ENCODE peak calls at places on chromosomes 7 and 10, in four cellular contexts. J is suprapubic skin, L is adrenal gland, T is stomach. N is an unnamed sample.

GRCh38 chr7:37765872-37766525 is 82.4 kb upstream of the NME8 start:
- DNase-seq in J (no peak), L (no peak), T (no peak), N (no peak)

GRCh38 chr7:73894851-73895441 is 34.0 kb downstream of the TMEM270 start:
- DNase-seq in L (no peak), J (peak; percentile 95), T (no peak), N (peak; percentile 44)

GRCh38 chr10:18319628-18320027 is 179.4 kb downstream of the CACNB2 start:
- DNase-seq in L (no peak), J (no peak), T (no peak), N (no peak)

GRCh38 chr10:95266674-95267095 is 24.1 kb downstream of the PDLIM1 start:
- DNase-seq in T (no peak), L (no peak), J (no peak), N (peak; percentile 84)

GRCh38 chr7:116249969-116250553 is 39.7 kb downstream of the TES start:
- DNase-seq in L (no peak), J (no peak), T (no peak), N (no peak)

GRCh38 chr10:101561068-101561915 is 26.8 kb downstream of the POLL start:
- DNase-seq in T (no peak), J (no peak), L (no peak), N (no peak)

GRCh38 chr7:12827219-12827821 is 139.9 kb downstream of the ARL4A start:
- DNase-seq in L (no peak), J (no peak), T (no peak), N (no peak)

GRCh38 chr10:132679217-132679595 is 106.7 kb downstream of the NKX6-2 start:
- DNase-seq in L (no peak), T (no peak), J (peak; percentile 40), N (no peak)

GRCh38 chr7:140610204-140611165 is 30.1 kb downstream of the DENND2A start:
- DNase-seq in T (no peak), L (no peak), J (no peak), N (no peak)

GRCh38 chr10:52082307-52082706 is 231.8 kb upstream of the DKK1 start:
- DNase-seq in T (no peak), L (no peak), J (no peak), N (no peak)

GRCh38 chr7:157517782-157518513 is 181.1 kb downstream of the DNAJB6 start:
- DNase-seq in J (no peak), L (peak; percentile 7), T (peak; percentile 20), N (no peak)

GRCh38 chr7:29274156-29275017 is 79.8 kb downstream of the CHN2 start:
- DNase-seq in J (no peak), L (no peak), T (no peak), N (no peak)

GRCh38 chr7:94696981-94697670 is 41.2 kb upstream of the SGCE start:
- DNase-seq in J (no peak), T (peak; percentile 44), L (peak; percentile 76), N (peak; percentile 61)

GRCh38 chr7:38178004-38178694 is at the start of gene STARD3NL:
- DNase-seq in T (peak; percentile 95), J (peak; percentile 98), L (peak; percentile 98), N (peak; percentile 100)

GRCh38 chr10:112375721-112376577 is 2.0 kb downstream of the ACSL5 start:
- DNase-seq in J (no peak), T (peak; percentile 84), L (no peak), N (peak; percentile 60)

GRCh38 chr7:140476698-140477261 is 2.5 kb downstream of the MKRN1 start:
- DNase-seq in J (no peak), L (no peak), T (no peak), N (no peak)

GRCh38 chr7:19284596-19285300 is 139.5 kb upstream of the FERD3L start:
- DNase-seq in L (no peak), T (no peak), J (no peak), N (no peak)

GRCh38 chr7:134875867-134876266 is 96.4 kb downstream of the CALD1 start:
- DNase-seq in T (no peak), J (no peak), L (no peak), N (no peak)

GRCh38 chr7:3195160-3195559 is 105.9 kb upstream of the SDK1 start:
- DNase-seq in L (no peak), T (no peak), J (no peak), N (no peak)

GRCh38 chr10:33743429-33743857 is 409.0 kb upstream of the NRP1 start:
- DNase-seq in L (no peak), T (peak; percentile 28), J (no peak), N (peak; percentile 68)

GRCh38 chr7:112411186-112411795 is 39.0 kb upstream of the IFRD1 start:
- DNase-seq in T (no peak), J (no peak), L (no peak), N (peak; percentile 42)

GRCh38 chr10:78955206-78955605 is 113.6 kb upstream of the ZMIZ1 start:
- DNase-seq in L (no peak), J (no peak), T (no peak), N (no peak)

GRCh38 chr7:149228831-149229471 is 10.5 kb upstream of the ZNF212 start:
- DNase-seq in J (no peak), T (no peak), L (no peak), N (no peak)

GRCh38 chr7:141701489-141702046 is 398 bp downstream of the DENND11 start:
- DNase-seq in T (peak; percentile 51), L (peak; percentile 37), J (peak; percentile 82), N (peak; percentile 50)

GRCh38 chr7:36389371-36390198 is at the start of gene ANLN:
- DNase-seq in J (peak; percentile 94), T (peak; percentile 94), L (peak; percentile 92), N (peak; percentile 95)
- TF ChIP-seq POLR2A in J (no peak), T (no peak), L (no peak), N (peak; percentile 45)

GRCh38 chr7:538764-539685 is 19.4 kb upstream of the PDGFA start:
- DNase-seq in L (no peak), J (no peak), T (no peak), N (no peak)
- TF ChIP-seq POLR2A in L (no peak), J (no peak), T (no peak), N (no peak)

DNA sequence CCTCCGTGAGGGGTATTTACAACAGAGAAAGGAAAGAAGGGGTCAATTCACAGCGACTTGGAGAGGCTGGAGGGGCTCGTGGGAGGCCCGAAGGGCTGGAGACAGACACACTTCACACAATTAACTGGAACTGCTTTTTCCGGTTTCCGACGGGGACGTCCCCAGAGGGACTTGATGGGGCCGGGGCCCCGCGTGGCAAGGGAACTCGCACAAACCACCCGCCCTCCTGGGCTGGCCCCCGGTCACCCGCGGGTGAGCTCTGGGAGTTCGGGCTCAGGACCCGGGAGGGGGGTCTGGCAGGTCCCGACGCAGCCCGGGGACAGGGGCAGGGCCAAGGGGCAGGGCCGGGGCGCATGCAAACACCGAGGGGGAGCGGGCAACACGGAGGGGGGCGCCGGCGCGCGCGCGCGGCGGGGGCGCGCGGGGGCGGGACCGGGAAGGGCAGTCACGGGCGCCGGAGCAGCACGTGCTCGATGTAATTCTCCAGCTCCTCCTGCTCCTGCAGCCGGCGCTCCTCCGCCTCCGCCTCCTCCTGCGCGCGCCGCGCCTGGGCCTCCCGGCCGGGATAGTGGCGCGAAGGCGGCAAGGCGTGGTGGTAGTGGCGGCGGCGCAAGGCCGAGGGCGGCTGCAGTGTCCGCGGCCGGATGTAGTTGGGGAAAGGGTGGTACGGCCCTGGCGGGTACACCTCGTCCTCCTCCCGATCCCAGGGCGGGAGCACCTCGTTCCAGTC is 2.7 kb downstream of the VGF start:
- DNase-seq in T (no peak), J (no peak), L (no peak), N (peak; percentile 20)
- TF ChIP-seq POLR2A in T (no peak), J (no peak), L (no peak), N (no peak)

GRCh38 chr10:86756511-86757109 is at the start of gene BMPR1A:
- DNase-seq in J (peak; percentile 87), T (peak; percentile 91), L (peak; percentile 93), N (peak; percentile 92)
- TF ChIP-seq POLR2A in J (no peak), T (no peak), L (peak; percentile 19), N (no peak)

DNA sequence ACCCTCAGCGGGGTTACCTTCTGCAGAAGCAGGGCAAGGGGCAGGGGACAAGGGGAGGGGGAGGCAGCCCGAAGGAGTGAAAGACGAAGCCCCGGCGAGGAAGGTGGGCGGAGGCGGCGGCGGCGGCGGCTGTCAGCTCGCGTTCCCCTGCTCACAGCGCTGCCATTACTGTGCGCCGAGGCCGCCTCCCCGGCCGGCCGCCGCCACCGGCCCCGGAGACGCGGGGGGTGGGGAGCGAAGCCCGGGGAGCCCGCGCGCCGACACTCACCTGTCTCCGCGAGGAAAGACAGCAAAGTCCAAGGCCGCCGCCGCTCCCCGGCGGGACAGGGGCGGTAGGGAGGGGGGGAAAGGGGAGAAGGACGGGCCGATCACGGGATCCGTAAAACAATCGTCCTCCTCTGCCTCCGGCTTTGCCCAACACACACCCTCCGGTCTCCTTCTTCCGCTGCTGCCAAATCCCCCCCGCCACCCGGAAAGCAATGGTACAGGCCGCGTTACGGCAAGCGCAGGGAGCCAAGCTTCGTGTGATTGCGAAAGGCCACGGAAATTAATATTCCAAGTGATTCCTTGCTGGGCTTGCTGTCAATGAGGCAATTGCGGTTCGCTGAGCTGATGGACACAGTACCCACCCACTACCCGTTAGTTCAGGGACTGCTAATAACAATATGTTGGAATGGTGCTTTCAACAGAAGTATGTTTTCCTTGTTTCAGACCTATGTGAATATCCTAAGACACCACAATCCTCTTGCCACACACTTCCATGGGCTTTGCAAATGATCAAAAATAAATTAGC is at the start of gene CUL2:
- DNase-seq in L (peak; percentile 94), T (peak; percentile 92), J (peak; percentile 97), N (peak; percentile 93)
- TF ChIP-seq POLR2A in L (no peak), T (no peak), J (peak; percentile 27), N (peak; percentile 45)

GRCh38 chr7:131249003-131249402 is 78.7 kb upstream of the MKLN1 start:
- DNase-seq in J (peak; percentile 83), T (no peak), L (peak; percentile 71), N (peak; percentile 15)

GRCh38 chr7:131251371-131251770 is 76.3 kb upstream of the MKLN1 start:
- DNase-seq in T (no peak), L (no peak), J (no peak), N (no peak)

GRCh38 chr7:131249483-131249882 is 78.2 kb upstream of the MKLN1 start:
- DNase-seq in J (no peak), T (no peak), L (no peak), N (no peak)

GRCh38 chr7:131252976-131253375 is 74.7 kb upstream of the MKLN1 start:
- DNase-seq in J (no peak), L (no peak), T (no peak), N (no peak)

DNA sequence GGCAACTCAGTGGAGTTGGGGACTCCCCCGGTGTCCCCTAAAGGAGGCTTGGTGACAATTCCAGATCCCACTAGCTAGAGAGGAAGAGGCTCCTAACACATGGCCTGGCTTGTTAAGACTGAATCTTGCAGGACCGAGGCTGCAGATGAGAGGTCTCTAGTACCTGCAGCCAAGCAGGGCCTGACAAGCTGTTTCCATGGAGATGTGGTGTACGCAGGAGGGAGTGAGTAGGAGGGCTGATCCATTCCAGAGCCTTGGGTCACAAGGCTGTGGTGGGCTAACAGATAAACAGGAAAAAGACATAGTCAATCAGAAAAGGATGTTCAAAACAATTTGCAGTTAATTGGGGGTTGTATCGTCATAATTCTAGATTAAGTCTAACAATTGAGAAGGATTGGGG is 77.3 kb upstream of the MKLN1 start:
- DNase-seq in L (no peak), J (no peak), T (no peak), N (no peak)
- TF ChIP-seq POLR2A in L (no peak), J (no peak), T (no peak), N (no peak)